ENCODE peak calls at places on chromosomes 7 and 10, in eight cellular contexts. U is stimulated activated CD8-positive, alpha-beta memory T cell treated with anti-CD3 and anti-CD28 coated beads, Interleukin-4, amount 100 ng/mL, for 24 hours; L is transverse colon; E is COR-L47; Y is CD8-positive, alpha-beta memory T cell; R is NCI-H2107; K is fibroblast of the conjunctiva; W is ecto neural progenitor cell. N is an unnamed sample.
A peak's percentile ranks its signal among the peaks of the same experiment; 100 is the strongest.

GRCh38 chr7:74087791-74088453 is 4.3 kb downstream of the LIMK1 start:
- DNase-seq in Y (no peak), R (no peak), E (no peak), K (no peak), U (no peak), L (no peak), W (no peak), N (no peak)

GRCh38 chr10:73413108-73413527 is 740 bp downstream of the ANXA7 start:
- DNase-seq in L (peak; percentile 67), Y (peak; percentile 29), W (no peak), E (peak; percentile 10), R (peak; percentile 26), K (peak; percentile 12), U (peak; percentile 4), N (peak; percentile 55)

GRCh38 chr10:125994601-125995000 is 98.2 kb downstream of the FANK1 start:
- DNase-seq in Y (no peak), L (no peak), U (no peak), K (no peak), E (no peak), R (no peak), W (no peak), N (no peak)

GRCh38 chr10:22630229-22631174 is 83.9 kb downstream of the PIP4K2A start:
- DNase-seq in Y (no peak), R (no peak), W (no peak), E (no peak), L (no peak), U (no peak), K (no peak), N (no peak)

GRCh38 chr10:101889256-101890210 is 45.9 kb upstream of the KCNIP2 start:
- DNase-seq in E (peak; percentile 49), L (peak; percentile 73), W (peak; percentile 74), R (peak; percentile 36), U (peak; percentile 55), Y (peak; percentile 42), K (peak; percentile 75), N (peak; percentile 77)

GRCh38 chr10:91883549-91884542 is 25.4 kb downstream of the FGFBP3 start:
- DNase-seq in E (no peak), K (no peak), U (no peak), L (no peak), R (no peak), W (peak; percentile 72), Y (no peak), N (no peak)

GRCh38 chr7:27277628-27278027 is 35.0 kb downstream of the EVX1 start:
- DNase-seq in K (no peak), L (peak; percentile 66), E (no peak), W (no peak), R (no peak), Y (no peak), U (no peak), N (peak; percentile 80)

GRCh38 chr10:35874326-35875070 is 232.4 kb upstream of the FZD8 start:
- DNase-seq in U (no peak), E (no peak), L (no peak), R (no peak), W (no peak), K (no peak), Y (no peak), N (no peak)

GRCh38 chr7:138958026-138958956 is 22.9 kb downstream of the KIAA1549 start:
- DNase-seq in Y (no peak), W (no peak), U (no peak), K (no peak), R (no peak), E (no peak), L (no peak), N (no peak)

GRCh38 chr7:99740573-99741437 is 5.8 kb upstream of the CYP3A7 start:
- DNase-seq in L (no peak), U (no peak), Y (no peak), W (no peak), E (no peak), K (peak; percentile 1), R (no peak), N (no peak)

GRCh38 chr10:76032442-76033039 is 601.1 kb downstream of the LRMDA start:
- DNase-seq in Y (no peak), U (no peak), K (no peak), R (no peak), E (no peak), L (no peak), W (no peak), N (no peak)

GRCh38 chr10:3104251-3104918 is 37.0 kb downstream of the PFKP start:
- DNase-seq in W (no peak), E (no peak), U (no peak), K (no peak), L (no peak), Y (no peak), R (no peak), N (no peak)